ENCODE peak calls at places on chromosomes 5 and 9, in nine cellular contexts. M, C, N, Q, P, U, E, K and L are unnamed samples.

GRCh38 chr9:130549093-130549735 is 30.2 kb upstream of the FUBP3 start:
- DNase-seq in M (no peak), C (no peak), N (no peak), Q (no peak), P (no peak), U (no peak), E (peak; percentile 39), K (no peak), L (no peak)

GRCh38 chr5:126858441-126858840 is 81.5 kb downstream of the LMNB1 start:
- DNase-seq in M (no peak), C (no peak), N (no peak), Q (no peak), P (no peak), U (peak; percentile 42), E (no peak), K (no peak), L (no peak)

GRCh38 chr5:76787237-76787636 is 31.6 kb upstream of the F2RL1 start:
- DNase-seq in M (no peak), C (no peak), N (no peak), Q (peak; percentile 79), P (peak; percentile 91), U (no peak), E (peak; percentile 83), K (peak; percentile 73), L (no peak)

GRCh38 chr9:130159057-130159456 is 13.1 kb upstream of the NCS1 start:
- DNase-seq in M (no peak), C (no peak), N (no peak), Q (no peak), P (no peak), U (no peak), E (no peak), K (no peak), L (no peak)

GRCh38 chr5:151812757-151813309 is 41.1 kb downstream of the G3BP1 start:
- DNase-seq in M (no peak), C (no peak), N (no peak), Q (no peak), P (no peak), U (no peak), E (no peak), K (peak; percentile 15), L (no peak)

GRCh38 chr9:121748080-121748479 is 96.6 kb downstream of the DAB2IP start:
- DNase-seq in M (no peak), C (no peak), N (no peak), Q (no peak), P (peak; percentile 76), U (no peak), E (no peak), K (no peak), L (peak; percentile 40)

GRCh38 chr9:28808042-28808441 is 1234.8 kb upstream of the C9orf72 start:
- DNase-seq in M (no peak), C (no peak), N (no peak), Q (no peak), P (no peak), U (no peak), E (peak; percentile 82), K (no peak), L (no peak)

GRCh38 chr5:132072508-132072907 is 1.1 kb upstream of the CSF2 start:
- DNase-seq in M (no peak), C (no peak), N (no peak), Q (no peak), P (no peak), U (no peak), E (no peak), K (no peak), L (no peak)

GRCh38 chr9:131651599-131651998 is 88.3 kb downstream of the RAPGEF1 start:
- DNase-seq in M (no peak), C (no peak), N (no peak), Q (no peak), P (no peak), U (no peak), E (peak; percentile 92), K (no peak), L (no peak)

GRCh38 chr5:104890767-104891166 is 1328.2 kb upstream of the NUDT12 start:
- DNase-seq in M (no peak), C (no peak), N (no peak), Q (no peak), P (no peak), U (no peak), E (no peak), K (no peak), L (no peak)

GRCh38 chr9:35522189-35522588 is 32.3 kb downstream of the RUSC2 start:
- DNase-seq in M (no peak), C (no peak), N (no peak), Q (no peak), P (no peak), U (no peak), E (no peak), K (no peak), L (no peak)

GRCh38 chr5:132059696-132060500 is 557 bp upstream of the IL3 start:
- DNase-seq in M (peak; percentile 7), C (peak; percentile 1), N (peak; percentile 5), Q (no peak), P (peak; percentile 53), U (no peak), E (no peak), K (no peak), L (peak; percentile 1)

GRCh38 chr9:36140086-36141084 is 3.9 kb downstream of the GLIPR2 start:
- DNase-seq in M (no peak), C (peak; percentile 84), N (no peak), Q (no peak), P (no peak), U (no peak), E (no peak), K (no peak), L (peak; percentile 63)

GRCh38 chr9:18824095-18824666 is 208.8 kb downstream of the SAXO1 start:
- DNase-seq in M (no peak), C (no peak), N (no peak), Q (no peak), P (no peak), U (no peak), E (peak; percentile 20), K (no peak), L (no peak)
- TF ChIP-seq CTCF in M (no peak), C (no peak), N (no peak), Q (peak; percentile 9), P (peak; percentile 26), U (no peak), E (peak; percentile 48), K (peak; percentile 38), L (no peak)

DNA sequence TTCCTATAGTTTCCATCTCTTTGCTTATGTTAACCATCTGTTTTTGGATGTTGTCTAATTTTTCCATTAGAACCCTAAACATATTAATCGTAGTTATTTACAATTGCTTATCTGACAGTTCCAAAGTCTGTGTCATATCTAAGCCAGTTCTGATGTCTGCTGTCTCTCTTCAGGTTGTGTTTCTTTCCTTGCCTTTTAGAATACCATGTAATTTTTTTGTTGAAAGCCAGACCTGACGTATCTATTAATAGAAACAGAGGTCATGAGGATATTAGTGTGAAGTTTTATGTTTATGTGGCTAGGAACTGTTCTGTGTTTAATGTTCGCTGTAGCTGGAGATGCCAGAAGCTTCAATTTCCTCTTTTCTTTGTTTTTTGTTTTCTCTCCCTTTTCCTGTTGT is 52.2 kb downstream of the ZNF618 start:
- DNase-seq in M (no peak), C (no peak), N (no peak), Q (no peak), P (no peak), U (no peak), E (no peak), K (no peak), L (no peak)
- TF ChIP-seq CTCF in M (no peak), C (no peak), N (no peak), Q (no peak), P (no peak), U (no peak), E (no peak), K (no peak), L (no peak)

DNA sequence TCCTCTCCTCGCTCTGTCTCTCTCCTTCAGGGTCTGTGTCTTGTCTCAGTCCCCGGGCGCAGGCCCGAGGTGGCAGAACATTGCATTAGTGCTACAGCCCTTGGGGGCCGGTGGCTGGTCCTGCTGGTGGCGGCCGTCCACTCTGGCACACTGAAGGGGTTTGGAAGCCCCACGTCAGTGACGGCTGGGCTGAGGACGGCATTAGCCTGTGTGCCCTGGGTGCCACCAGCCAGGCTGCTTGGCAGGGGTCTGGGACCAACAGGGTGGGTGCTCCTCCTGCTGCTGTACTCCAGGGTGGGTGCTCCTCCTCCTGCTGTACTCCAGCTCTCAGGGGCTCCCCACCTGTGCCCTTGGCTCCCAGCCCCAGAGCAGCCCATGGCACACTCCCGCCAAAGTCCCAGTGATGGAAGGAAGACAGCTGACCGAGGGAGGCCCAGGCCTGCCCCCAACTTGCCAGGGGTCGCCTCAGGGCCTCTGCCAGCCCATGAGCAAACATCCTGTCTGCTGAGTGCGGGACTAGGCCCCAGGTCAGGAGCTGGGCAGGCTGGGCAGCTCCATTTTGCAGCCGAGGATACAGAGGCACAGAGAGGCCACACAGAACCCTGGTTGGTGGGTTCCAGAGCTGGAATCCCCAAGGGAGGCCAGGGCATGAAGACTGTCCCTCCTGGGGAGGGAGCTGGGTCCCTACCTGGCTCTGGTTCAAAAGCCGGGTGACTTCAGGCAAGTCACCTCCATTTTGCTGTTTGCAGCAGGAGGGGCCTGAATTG is 27.3 kb downstream of the SARDH start:
- DNase-seq in M (no peak), C (no peak), N (peak; percentile 20), Q (no peak), P (no peak), U (no peak), E (no peak), K (no peak), L (no peak)
- TF ChIP-seq CTCF in M (no peak), C (no peak), N (no peak), Q (no peak), P (no peak), U (no peak), E (no peak), K (no peak), L (no peak)

GRCh38 chr9:133347985-133348762 is at the start of the genes MED22 and RPL7A:
- DNase-seq in M (peak; percentile 97), C (peak; percentile 94), N (peak; percentile 94), Q (peak; percentile 97), P (peak; percentile 97), U (peak; percentile 98), E (peak; percentile 96), K (peak; percentile 96), L (peak; percentile 98)
- TF ChIP-seq CTCF in M (no peak), C (peak; percentile 6), N (no peak), Q (no peak), P (no peak), U (peak; percentile 4), E (no peak), K (no peak), L (no peak)

DNA sequence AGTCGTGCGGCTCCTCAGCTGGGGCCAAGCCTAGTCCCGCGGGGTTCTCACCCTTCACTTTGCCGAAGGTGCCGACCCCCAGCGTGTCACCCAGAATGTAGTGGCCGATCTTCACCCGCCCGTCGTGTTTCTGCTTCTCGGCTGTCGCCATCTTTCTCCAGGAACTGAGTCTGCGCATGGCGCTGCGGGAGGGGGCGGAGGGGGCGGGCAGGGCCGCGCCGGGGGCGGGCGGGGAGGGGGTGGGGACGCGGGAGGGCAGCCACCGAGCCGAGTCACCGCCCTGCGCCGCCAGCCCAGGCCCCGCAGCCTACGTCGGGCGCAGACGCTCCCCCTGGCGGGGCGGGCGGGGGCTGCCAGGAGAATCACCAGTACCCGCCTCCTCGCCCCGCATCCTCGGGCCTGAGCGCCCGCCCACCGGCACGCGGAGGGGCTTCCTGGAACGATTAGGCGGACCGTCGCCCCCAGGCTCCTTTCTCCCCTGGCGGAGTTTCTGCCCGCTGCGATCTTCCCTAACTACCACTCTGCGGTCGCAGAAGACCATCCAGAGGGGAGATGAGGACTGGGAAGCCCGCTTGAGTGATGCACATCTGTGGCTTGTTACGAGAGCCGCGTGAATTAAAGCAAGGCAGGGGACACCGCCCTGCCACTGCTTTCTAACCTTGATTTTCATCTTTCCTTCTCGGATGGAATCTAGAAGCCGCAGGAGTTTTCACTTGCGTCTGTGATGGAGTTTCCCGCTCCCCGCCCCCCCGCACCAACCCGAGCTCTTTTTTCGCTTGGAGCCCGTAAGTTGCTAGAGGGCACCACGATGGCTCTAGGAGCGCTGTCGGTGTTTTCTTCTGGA is at the start of gene PRKAA1:
- DNase-seq in M (peak; percentile 83), C (peak; percentile 90), N (peak; percentile 92), Q (peak; percentile 82), P (peak; percentile 87), U (peak; percentile 94), E (peak; percentile 90), K (peak; percentile 87), L (peak; percentile 90)
- TF ChIP-seq CTCF in M (peak; percentile 85), C (peak; percentile 74), N (peak; percentile 68), Q (peak; percentile 81), P (peak; percentile 82), U (peak; percentile 76), E (peak; percentile 43), K (peak; percentile 89), L (peak; percentile 69)